ENCODE peak calls at places on chromosomes 7 and 10, in ten cellular contexts. D, M, W, I, L, N, P, A, V and K are unnamed samples.
A peak's percentile ranks its signal among the peaks of the same experiment; 100 is the strongest.

GRCh38 chr7:83166-83840 is 109.1 kb upstream of the FAM20C start:
- DNase-seq in N (peak; percentile 58), A (no peak), P (no peak), L (no peak), M (no peak), V (no peak), D (no peak), I (no peak), W (no peak), K (no peak)

GRCh38 chr7:26199301-26200112 is 1.0 kb downstream of the HNRNPA2B1 start:
- DNase-seq in V (peak; percentile 66), L (peak; percentile 59), I (peak; percentile 71), W (peak; percentile 83), M (no peak), A (peak; percentile 49), N (peak; percentile 83), D (no peak), P (peak; percentile 43), K (peak; percentile 58)

GRCh38 chr7:34133983-34134782 is 228.8 kb downstream of the BMPER start:
- DNase-seq in I (peak; percentile 70), A (no peak), P (no peak), V (peak; percentile 77), N (peak; percentile 78), D (peak; percentile 74), W (peak; percentile 66), M (peak; percentile 75), L (peak; percentile 34), K (no peak)

GRCh38 chr7:137916980-137917645 is 70.3 kb upstream of the DGKI start:
- DNase-seq in I (no peak), V (no peak), A (no peak), P (no peak), M (no peak), D (no peak), W (no peak), L (no peak), N (no peak), K (no peak)

GRCh38 chr7:100753750-100754149 is 20.4 kb downstream of the ZAN start:
- DNase-seq in D (no peak), N (no peak), M (no peak), I (no peak), L (no peak), W (no peak), V (peak; percentile 38), P (no peak), A (no peak), K (no peak)

GRCh38 chr7:33392143-33392542 is 262.8 kb downstream of the BBS9 start:
- DNase-seq in D (no peak), A (no peak), N (no peak), M (peak; percentile 45), P (no peak), W (no peak), V (no peak), L (no peak), I (peak; percentile 99), K (no peak)

GRCh38 chr10:70918851-70919530 is 30.6 kb upstream of the PCBD1 start:
- DNase-seq in I (no peak), V (no peak), N (no peak), P (no peak), D (no peak), A (no peak), L (no peak), W (peak; percentile 51), M (peak; percentile 52), K (no peak)

GRCh38 chr7:29370531-29371314 is 176.1 kb downstream of the CHN2 start:
- DNase-seq in I (no peak), A (no peak), P (no peak), L (no peak), V (peak; percentile 70), D (peak; percentile 25), N (no peak), W (no peak), M (no peak), K (no peak)

GRCh38 chr10:131081386-131081785 is 230.1 kb downstream of the TCERG1L start:
- DNase-seq in A (peak; percentile 7), L (no peak), P (no peak), N (peak; percentile 36), W (no peak), I (no peak), M (no peak), D (no peak), V (no peak), K (no peak)

GRCh38 chr7:107076781-107077698 is 32.5 kb downstream of the PRKAR2B start:
- DNase-seq in W (no peak), I (no peak), A (no peak), L (no peak), M (no peak), D (no peak), P (no peak), V (peak; percentile 37), N (no peak), K (no peak)

GRCh38 chr10:107686095-107686494 is 521.6 kb upstream of the SORCS1 start:
- DNase-seq in P (no peak), W (no peak), N (peak; percentile 74), M (no peak), D (no peak), L (no peak), A (no peak), I (no peak), V (no peak), K (no peak)

GRCh38 chr10:24215193-24215592 is 6.3 kb downstream of the KIAA1217 start:
- DNase-seq in I (no peak), D (no peak), M (no peak), A (no peak), L (no peak), W (no peak), N (no peak), V (no peak), P (no peak), K (no peak)

GRCh38 chr7:30548762-30549344 is 44.2 kb upstream of the GGCT start:
- DNase-seq in I (peak; percentile 81), N (no peak), M (peak; percentile 80), W (no peak), V (peak; percentile 84), A (no peak), D (peak; percentile 84), P (peak; percentile 8), L (peak; percentile 51), K (no peak)

GRCh38 chr7:5177060-5177459 is 13.0 kb upstream of the WIPI2 start:
- DNase-seq in P (no peak), I (no peak), L (no peak), V (peak; percentile 78), A (no peak), W (peak; percentile 78), N (no peak), D (no peak), M (peak; percentile 13), K (no peak)

GRCh38 chr7:87797798-87798403 is 78.3 kb downstream of the SLC25A40 start:
- DNase-seq in I (peak; percentile 73), A (no peak), M (peak; percentile 20), L (no peak), W (no peak), V (peak; percentile 71), N (no peak), P (no peak), D (no peak), K (no peak)

GRCh38 chr10:60235001-60235400 is 154.7 kb downstream of the ANK3 start:
- DNase-seq in A (no peak), I (no peak), V (peak; percentile 55), P (no peak), L (no peak), W (no peak), D (no peak), M (no peak), N (no peak), K (no peak)

GRCh38 chr7:149883452-149883861 is 9.7 kb downstream of the ATP6V0E2 start:
- DNase-seq in I (peak; percentile 49), M (peak; percentile 63), L (no peak), D (peak; percentile 77), N (no peak), A (peak; percentile 49), W (no peak), P (no peak), V (peak; percentile 57), K (no peak)

GRCh38 chr7:14504134-14504533 is 398.4 kb downstream of the DGKB start:
- DNase-seq in P (no peak), I (peak; percentile 76), W (no peak), M (no peak), N (no peak), L (no peak), A (no peak), V (no peak), D (peak; percentile 8), K (no peak)

GRCh38 chr7:151193203-151193602 is 6.2 kb upstream of the ASB10 start:
- DNase-seq in L (no peak), V (no peak), N (no peak), M (no peak), A (no peak), D (no peak), P (no peak), W (no peak), I (no peak), K (no peak)

GRCh38 chr7:143362126-143362961 is at the start of gene FAM131B:
- DNase-seq in L (no peak), N (no peak), I (peak; percentile 11), M (peak; percentile 62), A (no peak), D (no peak), P (no peak), V (no peak), W (no peak), K (no peak)

GRCh38 chr7:128747327-128748079 is 8.3 kb downstream of the CALU start:
- DNase-seq in L (no peak), V (no peak), A (no peak), D (no peak), W (no peak), I (no peak), P (no peak), N (no peak), M (no peak), K (no peak)

GRCh38 chr10:5557799-5558771 is 33.3 kb downstream of the CALML3 start:
- DNase-seq in D (peak; percentile 63), W (peak; percentile 43), I (no peak), M (no peak), P (no peak), V (no peak), A (no peak), L (no peak), N (peak; percentile 68), K (no peak)

GRCh38 chr7:46993396-46993795 is 588.5 kb downstream of the TNS3 start:
- DNase-seq in M (no peak), D (no peak), L (no peak), N (no peak), V (peak; percentile 36), W (no peak), A (no peak), P (no peak), I (no peak), K (no peak)

GRCh38 chr7:75639071-75639892 is 99.5 kb downstream of the HIP1 start:
- DNase-seq in V (peak; percentile 32), M (peak; percentile 92), W (peak; percentile 79), I (peak; percentile 36), D (peak; percentile 82), N (no peak), A (peak; percentile 10), L (no peak), P (no peak), K (peak; percentile 3)

GRCh38 chr10:128186959-128187787 is 61.0 kb upstream of the MKI67 start:
- DNase-seq in A (peak; percentile 25), I (no peak), D (no peak), P (peak; percentile 21), L (no peak), M (no peak), W (no peak), N (no peak), V (no peak), K (no peak)

GRCh38 chr7:2247141-2247985 is 5.3 kb downstream of the NUDT1 start:
- DNase-seq in N (no peak), A (no peak), V (no peak), I (no peak), L (peak; percentile 18), M (peak; percentile 61), P (no peak), D (peak; percentile 74), W (no peak), K (no peak)